ENCODE peak calls at places on chromosome 12, in five cellular contexts. N is H7, F is GM23248, L is gastrocnemius medialis, X is transverse colon. I is an unnamed sample.

GRCh38 chr12:6970096-6970527 is 352 bp downstream of the PHB2 start:
- DNase-seq in X (no peak), N (no peak), F (peak; percentile 34), L (no peak), I (no peak)

GRCh38 chr12:32084017-32084688 is 22.5 kb upstream of the BICD1 start:
- DNase-seq in X (no peak), L (no peak), F (no peak), N (no peak), I (no peak)

GRCh38 chr12:98154850-98155249 is 360.5 kb upstream of the TMPO start:
- DNase-seq in N (peak; percentile 4), L (no peak), F (no peak), X (no peak), I (no peak)

GRCh38 chr12:14691560-14691959 is 4.8 kb downstream of the GUCY2C start:
- DNase-seq in F (no peak), N (no peak), X (peak; percentile 49), L (peak; percentile 46), I (peak; percentile 80)

GRCh38 chr12:44015333-44015941 is 179.6 kb downstream of the TMEM117 start:
- DNase-seq in X (no peak), L (no peak), N (no peak), F (peak; percentile 70), I (no peak)

GRCh38 chr12:130336723-130337475 is 788 bp upstream of the PIWIL1 start:
- DNase-seq in F (no peak), N (no peak), X (peak; percentile 20), L (no peak), I (no peak)

GRCh38 chr12:131087302-131087818 is 133.7 kb downstream of the ADGRD1 start:
- DNase-seq in X (no peak), N (peak; percentile 54), L (no peak), F (no peak), I (peak; percentile 23)

GRCh38 chr12:68611094-68611818 is 557 bp downstream of the RAP1B start:
- DNase-seq in X (peak; percentile 71), F (peak; percentile 84), N (peak; percentile 86), L (peak; percentile 64), I (peak; percentile 79)

GRCh38 chr12:15688838-15689237 is 100.3 kb downstream of the EPS8 start:
- DNase-seq in X (no peak), F (no peak), N (no peak), L (no peak), I (no peak)

GRCh38 chr12:64943686-64944085 is 119.2 kb downstream of the TBC1D30 start:
- DNase-seq in L (peak; percentile 13), X (no peak), F (no peak), N (no peak), I (no peak)

GRCh38 chr12:106226884-106227640 is 20.8 kb downstream of the CKAP4 start:
- DNase-seq in F (peak; percentile 79), N (peak; percentile 81), L (peak; percentile 36), X (no peak), I (peak; percentile 60)

GRCh38 chr12:13071305-13072280 is 27.4 kb downstream of the FAM234B start:
- DNase-seq in N (no peak), L (no peak), X (no peak), F (no peak), I (no peak)

GRCh38 chr12:29799591-29799990 is 15.8 kb upstream of the TMTC1 start:
- DNase-seq in X (no peak), L (no peak), F (no peak), N (no peak), I (no peak)

GRCh38 chr12:106249411-106250135 is 1.8 kb upstream of the CKAP4 start:
- DNase-seq in N (no peak), L (no peak), F (no peak), X (peak; percentile 75), I (no peak)

GRCh38 chr12:125166046-125166445 is 100.8 kb downstream of the AACS start:
- DNase-seq in N (no peak), X (no peak), F (no peak), L (no peak), I (no peak)

GRCh38 chr12:122917508-122918227 is 21.7 kb upstream of the VPS37B start:
- DNase-seq in F (peak; percentile 66), N (peak; percentile 22), X (peak; percentile 77), L (peak; percentile 43), I (peak; percentile 63)

GRCh38 chr12:53596920-53597363 is 29.2 kb downstream of the ATF7 start:
- DNase-seq in F (peak; percentile 49), N (no peak), X (no peak), L (no peak), I (no peak)

GRCh38 chr12:123705935-123706334 is 6.2 kb upstream of the ATP6V0A2 start:
- DNase-seq in X (no peak), L (no peak), F (no peak), N (no peak), I (no peak)

GRCh38 chr12:12899530-12900380 is 8.4 kb downstream of the GPRC5A start:
- DNase-seq in X (no peak), L (peak; percentile 30), N (no peak), F (peak; percentile 98), I (peak; percentile 81)

GRCh38 chr12:123686636-123687190 is 15.8 kb downstream of the TCTN2 start:
- DNase-seq in F (no peak), N (no peak), X (no peak), L (no peak), I (no peak)

GRCh38 chr12:57817261-57817989 is 1.1 kb downstream of the AVIL start:
- DNase-seq in L (no peak), N (no peak), F (no peak), X (peak; percentile 42), I (no peak)

GRCh38 chr12:104219908-104220404 is 4.4 kb downstream of the TXNRD1 start:
- DNase-seq in N (no peak), L (no peak), X (peak; percentile 32), F (peak; percentile 87), I (no peak)

GRCh38 chr12:81992461-81992860 is 233.3 kb upstream of the PPFIA2 start:
- DNase-seq in N (peak; percentile 10), X (peak; percentile 7), L (no peak), F (peak; percentile 5), I (no peak)

GRCh38 chr12:52720487-52720886 is 17.2 kb upstream of the KRT77 start:
- DNase-seq in F (peak; percentile 48), N (no peak), X (no peak), L (no peak), I (no peak)

GRCh38 chr12:78645956-78646355 is 218.6 kb upstream of the SYT1 start:
- DNase-seq in F (no peak), N (no peak), X (no peak), L (no peak), I (no peak)

GRCh38 chr12:107661830-107662229 is 23.8 kb upstream of the PWP1 start:
- DNase-seq in L (no peak), X (no peak), N (no peak), F (no peak), I (no peak)

DNA sequence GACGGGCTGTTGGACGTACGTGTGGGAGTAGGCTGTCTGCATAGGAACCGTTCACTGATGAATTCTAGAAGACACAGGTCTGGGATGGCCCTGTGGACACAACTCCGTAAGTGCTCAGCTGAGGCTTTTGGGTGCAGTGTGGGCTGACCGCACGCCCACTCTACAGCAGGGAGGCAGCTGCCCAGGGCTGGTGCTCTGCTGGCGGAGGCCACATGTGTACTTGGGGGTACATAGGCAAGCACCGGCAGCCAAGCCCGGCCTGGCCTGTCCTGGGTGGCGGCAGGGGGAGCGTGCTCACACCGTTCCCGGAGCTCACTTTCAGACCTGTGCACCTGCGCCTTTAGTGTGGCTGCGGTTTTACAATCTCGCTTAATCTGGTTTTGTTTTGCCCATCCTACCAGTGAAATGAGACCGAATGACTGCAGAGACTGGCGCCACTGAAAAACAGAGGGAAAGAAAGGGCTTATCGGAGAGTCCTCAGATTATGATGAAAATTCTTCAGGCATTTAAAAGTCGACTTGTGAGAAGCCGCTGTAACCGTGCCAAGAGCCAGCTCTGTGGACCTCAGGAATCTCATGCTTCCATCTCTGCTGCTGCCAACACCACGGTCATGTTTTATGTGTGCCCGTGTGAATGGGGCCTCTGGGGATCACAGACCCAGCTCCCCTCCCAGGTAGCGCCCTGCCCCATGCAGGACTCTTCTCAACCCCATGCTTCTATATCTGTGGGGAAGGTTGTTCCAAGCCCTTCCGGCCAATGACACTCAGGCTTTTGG is 45.8 kb downstream of the SSH1 start:
- DNase-seq in L (no peak), F (peak; percentile 12), X (no peak), N (peak; percentile 26), I (no peak)
- H3K36me3 ChIP-seq in L (peaks cover 74% of the 10 kb centered on the region), F (peaks cover 63% of the 10 kb centered on the region), X (peaks cover 29% of the 10 kb centered on the region), N (peaks cover 13% of the 10 kb centered on the region), I (peaks cover 76% of the 10 kb centered on the region)

DNA sequence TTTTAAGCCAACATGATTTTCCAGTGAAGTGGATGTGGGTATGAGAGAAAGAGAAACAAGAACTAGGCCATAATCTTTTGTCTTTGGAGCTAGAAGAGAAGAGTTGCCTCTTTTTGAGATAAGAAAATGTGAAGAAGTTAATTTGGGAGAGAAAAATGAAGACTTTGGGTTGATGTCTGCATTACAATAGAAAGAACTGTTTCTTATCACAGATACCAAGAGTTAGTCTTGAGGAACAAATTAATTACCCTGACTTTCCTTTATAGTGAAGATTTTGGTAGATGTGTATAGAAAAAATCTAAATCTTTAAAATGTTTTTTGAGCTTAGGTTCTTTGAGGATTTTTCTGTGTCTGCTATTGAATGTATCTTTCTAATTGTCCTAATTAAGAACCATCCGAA is 4.2 kb downstream of the A2M start:
- DNase-seq in N (no peak), F (no peak), X (no peak), L (no peak), I (no peak)
- H3K4me3 ChIP-seq in N (no peak overlapping the region), F (no peak overlapping the region), X (no peak overlapping the region), L (no peak overlapping the region), I (no peak overlapping the region)

DNA sequence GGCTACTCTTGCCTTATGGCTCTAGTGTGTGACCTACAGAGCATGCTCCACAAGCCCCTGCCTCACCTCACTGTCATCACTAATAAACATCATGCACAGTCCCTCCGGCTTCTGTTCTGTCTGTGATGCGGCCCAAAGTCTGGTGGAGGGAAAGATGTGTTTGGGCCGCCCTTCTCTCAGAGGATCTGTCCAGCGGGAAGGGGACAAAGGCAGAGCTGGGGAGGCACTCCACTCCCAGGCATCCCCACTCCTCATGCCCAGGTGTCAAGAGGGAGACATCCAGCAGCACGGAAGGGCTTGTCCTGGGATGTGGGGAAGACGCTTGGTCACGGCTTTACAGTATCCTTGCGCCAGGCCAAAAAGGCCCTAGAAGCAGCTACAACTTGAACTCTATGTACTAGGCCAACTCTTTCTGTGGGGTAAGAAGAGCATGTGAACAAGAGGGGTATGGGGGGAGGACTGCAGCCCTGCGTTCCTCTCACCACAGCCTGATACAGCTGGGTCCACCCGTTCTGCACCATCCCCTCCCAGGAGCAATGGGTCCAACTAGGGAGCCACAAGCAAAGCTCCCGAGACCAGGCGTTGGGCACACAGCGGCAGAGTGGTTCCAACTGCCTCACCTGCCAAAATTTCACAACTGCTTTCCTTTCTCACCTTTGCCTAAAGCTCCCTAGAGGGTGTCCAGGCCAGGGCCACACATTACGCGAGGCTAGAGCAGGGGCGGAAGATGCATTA is 10.7 kb downstream of the CACNB3 start:
- DNase-seq in X (no peak), F (no peak), L (no peak), N (no peak), I (no peak)
- H3K36me3 ChIP-seq in X (peaks cover 52% of the 10 kb centered on the region), F (peaks cover 16% of the 10 kb centered on the region), L (peaks cover 60% of the 10 kb centered on the region), N (peaks cover 45% of the 10 kb centered on the region), I (peaks cover 63% of the 10 kb centered on the region)

DNA sequence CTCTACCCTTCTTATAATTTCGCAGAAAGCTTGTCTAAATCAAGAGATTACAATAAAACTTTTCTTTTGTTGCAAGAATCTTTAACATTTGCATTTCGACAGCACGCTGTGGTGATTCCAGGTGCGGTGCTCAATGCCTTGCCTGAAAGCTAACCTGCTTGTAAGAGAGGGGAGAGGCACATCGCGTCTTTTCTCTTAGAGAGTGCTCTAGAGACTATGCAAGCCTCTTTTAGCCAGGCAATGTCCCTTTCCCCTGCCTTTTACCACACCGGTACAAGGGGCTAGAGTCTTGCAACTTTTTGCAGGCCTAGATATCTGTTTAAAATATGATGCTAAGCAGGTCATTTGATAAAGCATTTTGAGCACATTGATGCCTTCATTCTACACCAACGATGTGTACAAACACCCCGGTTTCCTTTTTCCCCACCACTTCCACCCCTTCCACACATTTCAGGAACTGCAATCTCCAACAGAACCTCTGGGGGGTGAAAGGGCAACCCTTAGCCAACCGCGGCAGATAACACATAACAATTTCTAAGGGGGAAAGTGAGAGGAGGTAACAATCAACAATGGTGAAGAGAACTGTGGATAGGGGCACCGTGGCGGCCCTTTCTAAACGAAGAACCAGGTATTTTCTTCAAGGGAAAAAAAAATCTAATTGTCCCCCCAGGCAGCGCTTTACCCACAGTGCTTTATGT is 1.3 kb downstream of the KITLG start:
- DNase-seq in F (peak; percentile 60), X (peak; percentile 43), L (no peak), N (peak; percentile 63), I (no peak)
- H3K4me3 ChIP-seq in F (peak overlapping the region; percentile 95), X (peak overlapping the region; percentile 64), L (peak overlapping the region; percentile 75), N (peak overlapping the region; percentile 72), I (peak overlapping the region; percentile 65)